ENCODE peak calls at places on chromosomes 12 and 14, in ten cellular contexts. L, G, X, A, B, O, W, S, J and V are unnamed samples.
A peak's percentile ranks its signal among the peaks of the same experiment; 100 is the strongest.

GRCh38 chr12:26031318-26031717 is 72.8 kb downstream of the RASSF8 start:
- DNase-seq in L (no peak), G (no peak), X (no peak), A (no peak), B (no peak), O (no peak), W (no peak), S (no peak), J (no peak), V (no peak)

GRCh38 chr14:90883782-90884181 is 67.6 kb upstream of the TTC7B start:
- DNase-seq in L (no peak), G (no peak), X (no peak), A (no peak), B (no peak), O (peak; percentile 35), W (no peak), S (no peak), J (no peak), V (no peak)

GRCh38 chr12:11941601-11942360 is 129.0 kb upstream of the BCL2L14 start:
- DNase-seq in L (no peak), G (peak; percentile 64), X (no peak), A (no peak), B (no peak), O (peak; percentile 82), W (no peak), S (no peak), J (no peak), V (peak; percentile 48)

GRCh38 chr12:84842406-84843013 is 70.1 kb downstream of the SLC6A15 start:
- DNase-seq in L (no peak), G (peak; percentile 83), X (no peak), A (no peak), B (peak; percentile 22), O (peak; percentile 68), W (no peak), S (no peak), J (no peak), V (peak; percentile 2)

GRCh38 chr12:2149091-2149490 is 96.3 kb downstream of the CACNA1C start:
- DNase-seq in L (no peak), G (no peak), X (no peak), A (no peak), B (no peak), O (peak; percentile 34), W (no peak), S (no peak), J (no peak), V (no peak)

GRCh38 chr14:52792097-52792415 is 649 bp upstream of the GNPNAT1 start:
- DNase-seq in L (no peak), G (peak; percentile 87), X (no peak), A (no peak), B (no peak), O (no peak), W (no peak), S (no peak), J (no peak), V (no peak)

GRCh38 chr12:53320352-53321195 is 836 bp downstream of the AAAS start:
- DNase-seq in L (no peak), G (peak; percentile 49), X (no peak), A (no peak), B (no peak), O (no peak), W (no peak), S (peak; percentile 18), J (no peak), V (no peak)

GRCh38 chr12:6430124-6430989 is 14.4 kb upstream of the CD27 start:
- DNase-seq in L (peak; percentile 92), G (peak; percentile 97), X (peak; percentile 86), A (peak; percentile 53), B (peak; percentile 93), O (peak; percentile 99), W (peak; percentile 69), S (peak; percentile 90), J (peak; percentile 79), V (peak; percentile 82)

GRCh38 chr12:96093543-96094196 is 58.3 kb upstream of the LTA4H start:
- DNase-seq in L (no peak), G (no peak), X (no peak), A (no peak), B (no peak), O (no peak), W (no peak), S (no peak), J (no peak), V (no peak)

GRCh38 chr14:94355191-94355794 is 32.2 kb upstream of the SERPINA6 start:
- DNase-seq in L (no peak), G (peak; percentile 75), X (peak; percentile 80), A (no peak), B (no peak), O (peak; percentile 62), W (peak; percentile 18), S (no peak), J (peak; percentile 12), V (peak; percentile 36)

GRCh38 chr12:121223283-121223946 is 13.5 kb downstream of the P2RX4 start:
- DNase-seq in L (no peak), G (no peak), X (no peak), A (peak; percentile 25), B (no peak), O (no peak), W (peak; percentile 37), S (peak; percentile 58), J (no peak), V (peak; percentile 74)

GRCh38 chr14:59360923-59361794 is 104.0 kb downstream of the GPR135 start:
- DNase-seq in L (peak; percentile 61), G (peak; percentile 54), X (peak; percentile 77), A (no peak), B (peak; percentile 69), O (peak; percentile 75), W (peak; percentile 28), S (peak; percentile 79), J (peak; percentile 74), V (peak; percentile 90)
- H3K4me1 ChIP-seq in L (no peaks in the 10 kb centered on the region), G (peaks cover 63% of the 10 kb centered on the region), X (peaks cover 67% of the 10 kb centered on the region), A (no peaks in the 10 kb centered on the region), B (peaks cover 74% of the 10 kb centered on the region), O (peaks cover 8% of the 10 kb centered on the region), W (no peaks in the 10 kb centered on the region), S (peaks cover 2% of the 10 kb centered on the region), J (peaks cover 68% of the 10 kb centered on the region), V (peaks cover 9% of the 10 kb centered on the region)

GRCh38 chr12:89943461-89943860 is 234.8 kb upstream of the ATP2B1 start:
- DNase-seq in L (no peak), G (peak; percentile 60), X (no peak), A (no peak), B (no peak), O (peak; percentile 44), W (no peak), S (no peak), J (no peak), V (no peak)

GRCh38 chr12:89948266-89949175 is 239.9 kb upstream of the ATP2B1 start:
- DNase-seq in L (no peak), G (no peak), X (no peak), A (no peak), B (no peak), O (no peak), W (no peak), S (no peak), J (no peak), V (peak; percentile 66)

GRCh38 chr12:89947437-89948265 is 239.0 kb upstream of the ATP2B1 start:
- DNase-seq in L (peak; percentile 39), G (peak; percentile 93), X (no peak), A (no peak), B (peak; percentile 60), O (peak; percentile 96), W (no peak), S (no peak), J (no peak), V (peak; percentile 81)

GRCh38 chr12:89945123-89945522 is 236.5 kb upstream of the ATP2B1 start:
- DNase-seq in L (no peak), G (no peak), X (no peak), A (no peak), B (no peak), O (no peak), W (no peak), S (no peak), J (no peak), V (no peak)

GRCh38 chr12:89946518-89946917 is 237.9 kb upstream of the ATP2B1 start:
- DNase-seq in L (no peak), G (no peak), X (no peak), A (no peak), B (no peak), O (no peak), W (no peak), S (no peak), J (no peak), V (peak; percentile 96)
- H3K4me1 ChIP-seq in L (peaks cover 4% of the 10 kb centered on the region), G (peaks cover 48% of the 10 kb centered on the region), X (peaks cover 27% of the 10 kb centered on the region), A (peaks cover 7% of the 10 kb centered on the region), B (peaks cover 60% of the 10 kb centered on the region), O (peaks cover 14% of the 10 kb centered on the region), W (peaks cover 18% of the 10 kb centered on the region), S (no peaks in the 10 kb centered on the region), J (peaks cover 40% of the 10 kb centered on the region), V (peaks cover 8% of the 10 kb centered on the region)

GRCh38 chr14:68936980-68937379 is 42.1 kb downstream of the ACTN1 start:
- DNase-seq in L (no peak), G (no peak), X (no peak), A (no peak), B (no peak), O (no peak), W (no peak), S (no peak), J (no peak), V (no peak)

GRCh38 chr14:68938515-68939423 is 40.3 kb downstream of the ACTN1 start:
- DNase-seq in L (peak; percentile 55), G (peak; percentile 48), X (no peak), A (no peak), B (peak; percentile 64), O (peak; percentile 65), W (peak; percentile 77), S (peak; percentile 85), J (no peak), V (peak; percentile 71)

GRCh38 chr14:68935761-68936209 is 43.3 kb downstream of the ACTN1 start:
- DNase-seq in L (no peak), G (no peak), X (no peak), A (no peak), B (no peak), O (no peak), W (peak; percentile 77), S (peak; percentile 75), J (peak; percentile 81), V (no peak)

GRCh38 chr14:68937790-68938514 is 41.1 kb downstream of the ACTN1 start:
- DNase-seq in L (peak; percentile 67), G (peak; percentile 49), X (no peak), A (no peak), B (no peak), O (peak; percentile 35), W (peak; percentile 63), S (peak; percentile 84), J (peak; percentile 75), V (peak; percentile 66)

GRCh38 chr14:68936476-68936875 is 42.6 kb downstream of the ACTN1 start:
- DNase-seq in L (no peak), G (no peak), X (no peak), A (no peak), B (no peak), O (no peak), W (peak; percentile 38), S (peak; percentile 33), J (no peak), V (no peak)
- H3K4me1 ChIP-seq in L (peaks cover 20% of the 10 kb centered on the region), G (peaks cover 38% of the 10 kb centered on the region), X (peaks cover 65% of the 10 kb centered on the region), A (no peaks in the 10 kb centered on the region), B (peaks cover 95% of the 10 kb centered on the region), O (peaks cover 48% of the 10 kb centered on the region), W (peaks cover 74% of the 10 kb centered on the region), S (peaks cover 20% of the 10 kb centered on the region), J (peaks cover 100% of the 10 kb centered on the region), V (peaks cover 6% of the 10 kb centered on the region)

DNA sequence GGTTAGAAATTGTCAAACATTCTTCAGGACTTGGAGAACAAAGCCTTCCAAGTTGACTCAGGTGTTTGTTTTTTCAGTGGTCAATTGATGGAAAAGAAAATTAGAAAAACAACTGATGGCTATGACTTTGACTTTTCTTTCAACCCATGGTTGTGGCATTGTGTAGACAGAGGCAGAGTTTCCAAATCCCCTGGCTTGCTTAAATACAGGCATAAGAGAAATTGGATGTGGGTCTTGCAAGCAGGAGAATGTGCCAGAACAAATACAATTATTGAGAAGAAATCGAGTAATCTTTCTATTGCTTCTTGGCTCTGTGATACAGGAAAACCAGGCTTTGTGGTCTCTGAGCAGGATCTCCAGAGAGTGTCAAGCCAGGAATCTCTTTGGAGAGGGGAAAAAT is 40.9 kb upstream of the FRMD6 start:
- DNase-seq in L (no peak), G (peak; percentile 38), X (no peak), A (no peak), B (no peak), O (no peak), W (no peak), S (no peak), J (no peak), V (no peak)
- H3K4me1 ChIP-seq in L (peaks cover 7% of the 10 kb centered on the region), G (peaks cover 17% of the 10 kb centered on the region), X (no peaks in the 10 kb centered on the region), A (no peaks in the 10 kb centered on the region), B (peaks cover 9% of the 10 kb centered on the region), O (peaks cover 24% of the 10 kb centered on the region), W (no peaks in the 10 kb centered on the region), S (no peaks in the 10 kb centered on the region), J (no peaks in the 10 kb centered on the region), V (no peaks in the 10 kb centered on the region)